ENCODE peak calls at places on chromosomes 7 and 10, in four cellular contexts. O, W, J and Z are unnamed samples.
A peak's percentile ranks its signal among the peaks of the same experiment; 100 is the strongest.

GRCh38 chr10:95537543-95537930 is 23.6 kb downstream of the SORBS1 start:
- DNase-seq in O (no peak), J (no peak), W (peak; percentile 87), Z (no peak)

GRCh38 chr7:91085175-91085574 is 179.1 kb upstream of the FZD1 start:
- DNase-seq in J (no peak), O (no peak), W (no peak), Z (no peak)

GRCh38 chr7:129644634-129645230 is 33.2 kb downstream of the NRF1 start:
- DNase-seq in W (peak; percentile 69), O (no peak), J (peak; percentile 59), Z (peak; percentile 65)

GRCh38 chr10:29714096-29714874 is 79.5 kb upstream of the SVIL start:
- DNase-seq in O (no peak), J (peak; percentile 90), W (peak; percentile 31), Z (no peak)

GRCh38 chr7:122133477-122133876 is 10.6 kb downstream of the AASS start:
- DNase-seq in J (no peak), W (no peak), O (no peak), Z (no peak)

GRCh38 chr7:85030893-85031292 is 156.0 kb downstream of the SEMA3D start:
- DNase-seq in J (peak; percentile 74), O (no peak), W (peak; percentile 80), Z (peak; percentile 66)

GRCh38 chr10:130637271-130637670 is 501.1 kb downstream of the GLRX3 start:
- DNase-seq in O (no peak), J (peak; percentile 84), W (no peak), Z (no peak)

GRCh38 chr7:84022686-84023308 is 171.8 kb downstream of the SEMA3A start:
- DNase-seq in J (peak; percentile 50), W (peak; percentile 99), O (no peak), Z (peak; percentile 89)